ENCODE peak calls at places on chromosome 15, in nine cellular contexts. C is pancreas, S is lower leg skin, B is WTC11, M is brain microvascular endothelial cell, Q is colonic mucosa, T is progenitor cell of endocrine pancreas, G is epithelial cell of proximal tubule, W is dorsolateral prefrontal cortex. I is an unnamed sample.

GRCh38 chr15:40388941-40389823 is 6.7 kb downstream of the KNSTRN start:
- DNase-seq in C (no peak), S (no peak), B (no peak), M (no peak), Q (no peak), T (no peak), G (no peak), W (no peak), I (no peak)

GRCh38 chr15:63554337-63554927 is 42.8 kb upstream of the FBXL22 start:
- DNase-seq in C (no peak), S (no peak), B (no peak), M (no peak), Q (no peak), T (no peak), G (no peak), W (no peak), I (no peak)

GRCh38 chr15:23035964-23036566 is 3.3 kb downstream of the TUBGCP5 start:
- DNase-seq in C (peak), S (peak), B (peak), M (peak), Q (peak), T (peak), G (peak), W (no peak), I (peak)

GRCh38 chr15:90336705-90337141 is 15.4 kb upstream of the ZNF774 start:
- DNase-seq in C (no peak), S (no peak), B (no peak), M (peak), Q (no peak), T (no peak), G (no peak), W (no peak), I (no peak)

GRCh38 chr15:32787949-32788348 is 70.1 kb downstream of the GREM1 start:
- DNase-seq in C (no peak), S (no peak), B (no peak), M (no peak), Q (no peak), T (no peak), G (no peak), W (no peak), I (no peak)

GRCh38 chr15:50850003-50850402 is 58.5 kb upstream of the AP4E1 start:
- DNase-seq in C (no peak), S (no peak), B (no peak), M (no peak), Q (no peak), T (no peak), G (no peak), W (no peak), I (no peak)

GRCh38 chr15:66224946-66225345 is 28.6 kb downstream of the MEGF11 start:
- DNase-seq in C (peak), S (no peak), B (no peak), M (no peak), Q (no peak), T (no peak), G (no peak), W (no peak), I (no peak)

GRCh38 chr15:42456971-42457370 is 34.0 kb downstream of the ZNF106 start:
- DNase-seq in C (no peak), S (no peak), B (no peak), M (peak), Q (no peak), T (no peak), G (no peak), W (no peak), I (no peak)

GRCh38 chr15:67520276-67520975 is 505 bp upstream of the C15orf61 start:
- DNase-seq in C (no peak), S (no peak), B (no peak), M (no peak), Q (no peak), T (no peak), G (no peak), W (no peak), I (no peak)

GRCh38 chr15:85457392-85457968 is 77.1 kb downstream of the AKAP13 start:
- DNase-seq in C (no peak), S (no peak), B (no peak), M (no peak), Q (no peak), T (no peak), G (no peak), W (no peak), I (peak)

GRCh38 chr15:70249616-70250015 is 151.9 kb upstream of the TLE3 start:
- DNase-seq in C (no peak), S (no peak), B (no peak), M (no peak), Q (no peak), T (no peak), G (no peak), W (no peak), I (no peak)

GRCh38 chr15:93730724-93731123 is 500.6 kb upstream of the MCTP2 start:
- DNase-seq in C (no peak), S (no peak), B (peak), M (no peak), Q (no peak), T (no peak), G (no peak), W (no peak), I (no peak)

GRCh38 chr15:69193948-69194827 is 33.8 kb downstream of the GLCE start:
- DNase-seq in C (no peak), S (no peak), B (no peak), M (no peak), Q (no peak), T (no peak), G (no peak), W (no peak), I (no peak)

GRCh38 chr15:42084465-42085235 is 9.7 kb downstream of the PLA2G4D start:
- DNase-seq in C (peak), S (no peak), B (peak), M (peak), Q (peak), T (peak), G (no peak), W (peak), I (peak)

GRCh38 chr15:90838066-90838465 is 30.3 kb upstream of the FURIN start:
- DNase-seq in C (no peak), S (no peak), B (no peak), M (no peak), Q (no peak), T (no peak), G (no peak), W (no peak), I (no peak)

GRCh38 chr15:39887211-39887610 is 32.9 kb downstream of the GPR176 start:
- DNase-seq in C (no peak), S (no peak), B (peak), M (no peak), Q (no peak), T (no peak), G (no peak), W (no peak), I (no peak)

GRCh38 chr15:31398677-31399260 is 72.1 kb downstream of the KLF13 start:
- DNase-seq in C (no peak), S (no peak), B (no peak), M (no peak), Q (peak), T (no peak), G (no peak), W (no peak), I (peak)

GRCh38 chr15:98501632-98502031 is 146.7 kb upstream of the IGF1R start:
- DNase-seq in C (no peak), S (no peak), B (no peak), M (no peak), Q (no peak), T (no peak), G (no peak), W (no peak), I (no peak)

GRCh38 chr15:42605281-42605744 is 29.9 kb downstream of the STARD9 start:
- DNase-seq in C (no peak), S (no peak), B (no peak), M (no peak), Q (no peak), T (no peak), G (no peak), W (no peak), I (peak)

GRCh38 chr15:53022788-53023187 is 232.7 kb upstream of the ONECUT1 start:
- DNase-seq in C (no peak), S (no peak), B (no peak), M (no peak), Q (no peak), T (no peak), G (no peak), W (no peak), I (no peak)

GRCh38 chr15:40543631-40544294 is 21.1 kb downstream of the CCDC32 start:
- DNase-seq in C (no peak), S (no peak), B (no peak), M (no peak), Q (no peak), T (no peak), G (no peak), W (no peak), I (peak)

DNA sequence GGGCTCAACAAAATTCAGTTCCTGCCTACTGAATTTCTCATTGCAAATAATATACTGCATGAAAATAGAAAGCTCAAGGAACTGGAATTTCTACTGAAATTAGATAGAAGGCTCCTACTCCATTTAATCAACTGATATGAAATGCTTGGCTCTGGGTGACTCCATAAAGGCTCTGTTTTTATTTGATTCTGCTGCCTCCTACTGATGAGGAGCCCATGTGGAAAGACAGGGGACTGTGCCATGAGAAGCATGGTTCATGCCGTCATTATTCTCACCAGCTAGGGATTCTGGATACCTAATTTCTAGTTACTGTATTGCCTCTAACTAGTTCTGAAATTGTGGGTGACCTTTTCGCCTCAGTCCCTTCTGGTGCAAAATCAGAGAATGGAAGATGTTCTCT is 366.2 kb upstream of the DPH6 start:
- DNase-seq in C (no peak), S (no peak), B (no peak), M (peak), Q (no peak), T (no peak), G (peak), W (no peak), I (no peak)
- TF ChIP-seq CTCF in C (no peak), S (no peak), B (no peak), M (peak), Q (no peak), T (no peak), G (peak), W (peak), I (no peak)

DNA sequence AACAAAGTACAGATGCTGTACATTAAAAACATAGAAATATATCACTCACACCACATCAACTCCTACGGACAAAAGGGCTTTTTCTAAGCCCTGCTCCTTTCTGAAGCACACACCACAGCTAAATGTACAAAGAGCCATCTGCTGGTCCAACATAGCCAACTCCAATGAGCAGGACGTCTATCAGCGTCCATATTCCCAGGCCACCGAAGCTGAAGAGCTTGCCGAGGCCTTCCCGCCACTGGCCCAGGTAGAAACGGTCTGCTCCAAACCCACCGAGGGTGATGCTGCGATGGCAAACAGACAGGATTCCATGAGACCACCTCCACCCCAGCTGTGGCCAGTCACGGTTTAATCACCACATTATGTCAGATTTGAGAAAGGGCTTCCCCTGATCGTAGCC is 9.8 kb downstream of the TM2D3 start:
- DNase-seq in C (no peak), S (no peak), B (no peak), M (no peak), Q (no peak), T (no peak), G (no peak), W (no peak), I (no peak)
- TF ChIP-seq CTCF in C (no peak), S (no peak), B (no peak), M (peak), Q (no peak), T (no peak), G (peak), W (peak), I (no peak)

GRCh38 chr15:78263907-78264303 is 457 bp upstream of the DNAJA4 start:
- DNase-seq in C (no peak), S (no peak), B (no peak), M (no peak), Q (peak), T (no peak), G (no peak), W (no peak), I (no peak)

GRCh38 chr15:78264304-78265136 is at the start of gene DNAJA4:
- DNase-seq in C (peak), S (peak), B (peak), M (no peak), Q (peak), T (no peak), G (no peak), W (peak), I (peak)

GRCh38 chr15:78266229-78266628 is 1.9 kb downstream of the DNAJA4 start:
- DNase-seq in C (no peak), S (no peak), B (no peak), M (no peak), Q (no peak), T (no peak), G (no peak), W (no peak), I (no peak)

GRCh38 chr15:78265752-78266224 is 1.4 kb downstream of the DNAJA4 start:
- DNase-seq in C (no peak), S (no peak), B (no peak), M (peak), Q (no peak), T (no peak), G (peak), W (no peak), I (no peak)

GRCh38 chr15:78265137-78265460 is 737 bp downstream of the DNAJA4 start:
- DNase-seq in C (no peak), S (no peak), B (no peak), M (no peak), Q (no peak), T (no peak), G (no peak), W (no peak), I (no peak)
- TF ChIP-seq CTCF in C (no peak), S (no peak), B (no peak), M (no peak), Q (no peak), T (no peak), G (no peak), W (no peak), I (no peak)

GRCh38 chr15:100738614-100739013 is 136.2 kb downstream of the ASB7 start:
- DNase-seq in C (no peak), S (no peak), B (no peak), M (no peak), Q (no peak), T (no peak), G (no peak), W (no peak), I (no peak)
- TF ChIP-seq CTCF in C (no peak), S (no peak), B (no peak), M (no peak), Q (no peak), T (no peak), G (no peak), W (no peak), I (no peak)

GRCh38 chr15:57328479-57329250 is 47.6 kb upstream of the CGNL1 start:
- DNase-seq in C (no peak), S (no peak), B (no peak), M (no peak), Q (no peak), T (no peak), G (no peak), W (no peak), I (no peak)
- TF ChIP-seq CTCF in C (no peak), S (no peak), B (no peak), M (no peak), Q (no peak), T (no peak), G (no peak), W (no peak), I (no peak)

GRCh38 chr15:26983822-26984221 is 12.8 kb downstream of the GABRG3 start:
- DNase-seq in C (no peak), S (no peak), B (peak), M (no peak), Q (no peak), T (no peak), G (no peak), W (no peak), I (no peak)
- TF ChIP-seq CTCF in C (no peak), S (no peak), B (peak), M (peak), Q (no peak), T (peak), G (no peak), W (no peak), I (no peak)

GRCh38 chr15:74134387-74135027 is 4.1 kb downstream of the ISLR2 start:
- DNase-seq in C (peak), S (no peak), B (peak), M (no peak), Q (peak), T (no peak), G (no peak), W (no peak), I (peak)
- TF ChIP-seq CTCF in C (peak), S (no peak), B (peak), M (peak), Q (peak), T (peak), G (peak), W (no peak), I (peak)